ENCODE peak calls at places on chromosomes 16 and 17, in eight cellular contexts. G, J, D, R, W, Q, U and Y are unnamed samples.

GRCh38 chr17:50219345-50219744 is 17.9 kb upstream of the COL1A1 start:
- DNase-seq in Q (peak; percentile 30), J (peak; percentile 92), D (peak; percentile 89), W (no peak), R (no peak), G (no peak), U (no peak), Y (no peak)

GRCh38 chr17:68511671-68512246 is 471 bp upstream of the PRKAR1A start:
- DNase-seq in U (peak; percentile 84), W (peak; percentile 15), G (no peak), Q (peak; percentile 71), J (peak; percentile 80), D (peak; percentile 46), R (peak; percentile 79), Y (peak; percentile 83)

GRCh38 chr17:38886643-38887010 is 16.8 kb downstream of the LASP1 start:
- DNase-seq in J (no peak), D (no peak), W (no peak), G (no peak), U (no peak), Q (no peak), R (no peak), Y (no peak)

GRCh38 chr17:6940186-6940649 is 55.6 kb upstream of the ALOX12 start:
- DNase-seq in D (no peak), G (no peak), U (no peak), W (no peak), R (no peak), Q (peak; percentile 24), J (no peak), Y (no peak)

GRCh38 chr17:57406131-57406980 is 150.0 kb downstream of the MSI2 start:
- DNase-seq in G (no peak), U (no peak), Q (no peak), J (peak; percentile 5), R (no peak), W (peak; percentile 84), D (no peak), Y (no peak)

GRCh38 chr17:77436058-77436442 is 295.3 kb downstream of the SEC14L1 start:
- DNase-seq in W (no peak), Q (no peak), G (no peak), R (no peak), J (peak; percentile 39), U (peak; percentile 26), D (no peak), Y (no peak)

GRCh38 chr16:66604376-66605176 is at the start of gene CMTM3:
- DNase-seq in J (peak; percentile 87), D (peak; percentile 49), Q (peak; percentile 62), R (peak; percentile 50), U (peak; percentile 76), G (no peak), W (no peak), Y (peak; percentile 81)

GRCh38 chr16:84312783-84313382 is 18.2 kb downstream of the WFDC1 start:
- DNase-seq in U (no peak), D (no peak), W (no peak), G (no peak), R (no peak), J (no peak), Q (peak; percentile 62), Y (no peak)

GRCh38 chr17:82783498-82783897 is 31.6 kb downstream of the TBCD start:
- DNase-seq in Q (no peak), R (no peak), U (no peak), W (no peak), D (no peak), J (no peak), G (no peak), Y (no peak)

GRCh38 chr16:81251871-81252270 is 13.4 kb downstream of the BCO1 start:
- DNase-seq in R (no peak), Q (no peak), D (peak; percentile 8), J (peak; percentile 10), U (no peak), G (no peak), W (peak; percentile 50), Y (no peak)

GRCh38 chr17:47745037-47745380 is 12.0 kb downstream of the TBX21 start:
- DNase-seq in Q (no peak), R (no peak), D (no peak), G (no peak), U (no peak), J (no peak), W (no peak), Y (no peak)

GRCh38 chr16:85335584-85336492 is 223.6 kb upstream of the CIBAR2 start:
- DNase-seq in R (no peak), U (no peak), D (peak; percentile 58), W (no peak), G (no peak), J (peak; percentile 62), Q (no peak), Y (no peak)

GRCh38 chr17:31495049-31495885 is 103.8 kb downstream of the RAB11FIP4 start:
- DNase-seq in G (no peak), J (no peak), D (no peak), U (no peak), R (no peak), W (no peak), Q (peak; percentile 90), Y (peak; percentile 41)

GRCh38 chr16:1082952-1083675 is 10.6 kb downstream of the SSTR5 start:
- DNase-seq in G (no peak), W (no peak), R (no peak), U (no peak), J (no peak), Q (no peak), D (no peak), Y (no peak)

GRCh38 chr17:29914819-29915537 is 15.1 kb downstream of the SSH2 start:
- DNase-seq in W (no peak), U (no peak), R (no peak), D (no peak), G (no peak), Q (no peak), J (no peak), Y (no peak)

GRCh38 chr17:5872831-5873230 is 197.3 kb upstream of the WSCD1 start:
- DNase-seq in Q (no peak), U (no peak), G (no peak), J (no peak), D (no peak), R (no peak), W (no peak), Y (no peak)

GRCh38 chr17:40059729-40060475 is 2.9 kb upstream of the THRA start:
- DNase-seq in U (no peak), Q (no peak), W (no peak), G (no peak), J (no peak), D (no peak), R (no peak), Y (no peak)

GRCh38 chr17:74922172-74922571 is 883 bp downstream of the USH1G start:
- DNase-seq in W (no peak), G (no peak), D (no peak), J (no peak), Q (no peak), U (no peak), R (no peak), Y (no peak)
- H3K27me3 ChIP-seq in W (peaks cover 37% of the 10 kb centered on the region), G (peaks cover 20% of the 10 kb centered on the region), D (peaks cover 65% of the 10 kb centered on the region), J (peaks cover 67% of the 10 kb centered on the region), Q (peaks cover 34% of the 10 kb centered on the region), U (peaks cover 96% of the 10 kb centered on the region), R (peaks cover 5% of the 10 kb centered on the region), Y (no peaks in the 10 kb centered on the region)

DNA sequence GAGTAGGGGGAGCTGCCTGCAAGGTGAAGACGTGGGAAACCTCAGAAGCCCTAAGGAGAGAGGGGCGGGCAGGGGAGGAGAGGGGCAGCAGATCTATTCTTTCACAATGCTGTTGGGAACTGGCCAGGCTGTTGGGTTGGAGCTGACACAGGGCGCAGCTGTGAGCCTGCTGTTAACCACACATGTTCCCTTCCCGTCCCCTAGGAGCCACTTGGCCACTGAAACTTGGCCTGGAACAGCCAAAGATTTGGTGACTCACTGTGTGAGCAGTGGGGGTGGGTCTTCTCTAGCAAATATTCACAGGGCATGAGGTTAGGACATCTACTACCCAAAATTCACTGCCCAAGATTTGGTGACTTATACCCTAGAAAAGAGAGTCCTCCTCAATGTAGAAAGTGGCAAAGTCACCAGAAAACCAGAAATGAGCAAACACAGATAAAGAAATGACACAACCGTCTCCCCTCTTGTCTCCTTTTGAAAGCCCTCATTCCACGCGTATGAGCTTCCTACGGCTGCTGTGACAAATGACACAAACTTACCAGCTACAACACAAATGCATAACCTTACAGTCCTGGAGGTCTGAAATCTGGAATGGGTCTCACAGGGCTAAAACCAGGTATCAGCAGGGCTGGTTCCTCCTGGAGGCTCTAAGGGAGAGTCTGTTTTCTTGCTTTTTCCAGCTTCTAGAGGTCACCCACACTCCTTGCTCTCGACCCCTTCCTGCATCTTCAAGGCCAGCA is 6.3 kb downstream of the TBC1D16 start:
- DNase-seq in W (peak; percentile 43), J (peak; percentile 86), D (peak; percentile 47), R (peak; percentile 95), U (peak; percentile 91), G (no peak), Q (no peak), Y (no peak)
- H3K4me3 ChIP-seq in W (no peak overlapping the region), J (peak overlapping the region; percentile 52), D (no peak overlapping the region), R (no peak overlapping the region), U (no peak overlapping the region), G (no peak overlapping the region), Q (no peak overlapping the region), Y (no peak overlapping the region)

DNA sequence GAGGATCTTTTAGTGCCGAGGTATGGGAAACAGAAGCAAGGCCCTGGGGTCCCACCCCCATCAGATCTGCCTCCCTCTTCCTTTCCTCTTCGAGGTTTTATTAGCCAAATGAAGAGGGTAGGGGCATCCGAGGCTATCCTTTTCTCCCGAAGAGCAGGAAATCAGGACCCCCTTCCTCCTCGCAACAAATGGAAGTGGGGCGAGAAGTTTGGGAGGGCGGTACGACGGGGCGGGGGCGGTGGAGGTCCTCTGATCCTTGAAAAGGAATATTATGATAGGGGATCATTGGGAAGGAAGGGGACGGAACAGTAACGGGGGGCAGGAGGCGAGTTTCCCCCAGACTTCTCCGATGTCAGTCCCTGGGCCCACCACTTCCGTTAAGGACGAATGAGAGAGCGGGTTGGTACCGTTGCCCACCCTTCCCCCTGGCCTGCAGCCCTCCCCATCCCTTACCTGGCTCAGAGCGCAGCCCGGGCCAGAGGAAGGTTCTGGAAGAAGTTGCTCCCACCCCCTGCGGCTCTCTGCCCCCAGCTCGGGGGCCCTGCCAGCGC is 309 bp downstream of the FOXJ1 start:
- DNase-seq in U (no peak), R (no peak), W (no peak), D (no peak), G (no peak), J (no peak), Q (no peak), Y (no peak)
- H3K27me3 ChIP-seq in U (peaks cover 48% of the 10 kb centered on the region), R (peaks cover 7% of the 10 kb centered on the region), W (peaks cover 30% of the 10 kb centered on the region), D (peaks cover 48% of the 10 kb centered on the region), G (peaks cover 19% of the 10 kb centered on the region), J (peaks cover 30% of the 10 kb centered on the region), Q (no peaks in the 10 kb centered on the region), Y (no peaks in the 10 kb centered on the region)

DNA sequence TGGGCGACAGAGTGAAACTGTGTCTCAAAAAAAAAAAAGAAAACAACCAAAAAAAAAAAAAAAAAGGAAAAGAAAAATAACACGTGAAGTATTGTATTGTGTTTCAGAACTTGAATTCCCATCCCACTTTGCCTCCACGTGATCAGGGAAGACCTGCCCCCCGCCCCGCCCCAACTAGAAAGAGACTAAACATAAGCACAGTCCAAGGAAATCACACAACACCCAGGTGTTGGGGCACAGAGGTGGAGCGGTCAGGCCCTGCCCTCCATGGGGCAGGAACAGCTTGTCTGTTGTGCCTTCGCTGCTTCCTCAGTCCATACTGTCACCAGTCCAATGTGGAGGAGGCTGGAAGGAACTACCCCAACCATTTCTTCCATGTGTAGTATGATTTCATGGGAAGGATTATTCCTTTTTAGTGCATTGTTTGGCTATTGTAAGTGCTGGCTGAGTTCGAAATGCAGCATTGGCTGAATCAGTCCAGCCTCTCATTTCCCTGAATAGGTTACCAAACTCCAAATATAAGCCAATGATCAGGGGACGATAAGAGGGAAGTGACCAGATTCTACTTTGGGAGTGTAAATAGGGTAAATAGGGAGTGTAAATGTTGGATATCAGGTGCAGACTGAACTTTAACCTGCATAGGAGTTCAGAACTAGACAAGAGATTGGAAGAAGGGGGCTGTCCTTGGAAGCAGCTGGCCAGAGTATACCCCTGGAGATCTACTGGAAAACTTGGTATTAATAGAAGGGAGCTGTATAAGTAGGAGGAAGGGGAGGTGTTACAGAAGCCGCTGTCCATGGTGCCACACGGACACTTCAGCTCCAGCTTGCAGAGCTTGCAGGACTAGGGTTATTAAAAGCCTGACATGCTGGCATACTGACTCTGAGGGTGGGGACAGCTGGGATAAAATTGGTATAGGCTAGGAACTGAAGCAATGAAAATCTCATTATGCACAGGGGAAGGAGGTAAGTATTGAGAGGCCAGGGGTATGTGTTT is 50.7 kb downstream of the TANGO6 start:
- DNase-seq in R (no peak), D (peak; percentile 12), G (no peak), J (peak; percentile 14), Q (no peak), U (no peak), W (no peak), Y (no peak)
- H3K4me3 ChIP-seq in R (no peak overlapping the region), D (no peak overlapping the region), G (no peak overlapping the region), J (no peak overlapping the region), Q (no peak overlapping the region), U (no peak overlapping the region), W (no peak overlapping the region), Y (no peak overlapping the region)